ENCODE peak calls at places on chromosomes 16 and 17, in eight cellular contexts. J, H, D, P, R, V, A and F are unnamed samples. For H3K9me3, the result is how much of the 10 kb centered on the place peaks cover.

GRCh38 chr17:48593840-48594411 is 347 bp upstream of the HOXB5 start:
- DNase-seq in J (no peak), H (peak), D (no peak), P (peak), R (peak), V (peak), A (peak), F (peak)

GRCh38 chr16:22948603-22949368 is 134.8 kb downstream of the HS3ST2 start:
- DNase-seq in J (peak), H (peak), D (peak), P (peak), R (peak), V (peak), A (peak), F (peak)

GRCh38 chr17:78258323-78259229 is 27.1 kb downstream of the TMEM235 start:
- DNase-seq in J (no peak), H (no peak), D (no peak), P (peak), R (no peak), V (no peak), A (no peak), F (peak)

GRCh38 chr17:78884148-78884870 is 18.7 kb downstream of the CEP295NL start:
- DNase-seq in J (no peak), H (no peak), D (no peak), P (no peak), R (peak), V (no peak), A (no peak), F (no peak)

GRCh38 chr17:82012482-82013295 is 10.0 kb downstream of the CENPX start:
- DNase-seq in J (no peak), H (no peak), D (no peak), P (peak), R (no peak), V (no peak), A (no peak), F (no peak)

GRCh38 chr17:57211543-57211942 is 44.8 kb upstream of the MSI2 start:
- DNase-seq in J (no peak), H (no peak), D (no peak), P (no peak), R (no peak), V (no peak), A (no peak), F (no peak)

GRCh38 chr16:69626256-69626655 is 60.5 kb downstream of the NFAT5 start:
- DNase-seq in J (no peak), H (no peak), D (no peak), P (no peak), R (no peak), V (no peak), A (no peak), F (no peak)

GRCh38 chr16:4693956-4694663 is 748 bp downstream of the NUDT16L1 start:
- DNase-seq in J (no peak), H (no peak), D (no peak), P (peak), R (peak), V (peak), A (peak), F (peak)

GRCh38 chr17:35002876-35003551 is 22.7 kb downstream of the LIG3 start:
- DNase-seq in J (no peak), H (no peak), D (peak), P (no peak), R (no peak), V (no peak), A (no peak), F (no peak)

GRCh38 chr17:42133461-42134041 is 10.9 kb downstream of the HSPB9 start:
- DNase-seq in J (no peak), H (no peak), D (no peak), P (no peak), R (no peak), V (peak), A (no peak), F (no peak)

GRCh38 chr17:47967607-47968252 is 3.2 kb upstream of the CDK5RAP3 start:
- DNase-seq in J (peak), H (no peak), D (peak), P (no peak), R (no peak), V (peak), A (no peak), F (no peak)

GRCh38 chr17:61337247-61337812 is 62.3 kb upstream of the TBX2 start:
- DNase-seq in J (no peak), H (no peak), D (no peak), P (no peak), R (no peak), V (no peak), A (no peak), F (no peak)

GRCh38 chr17:273994-274832 is 78.4 kb downstream of the RPH3AL start:
- DNase-seq in J (no peak), H (no peak), D (no peak), P (peak), R (peak), V (no peak), A (peak), F (no peak)

GRCh38 chr16:2497116-2497630 is 16.6 kb upstream of the ATP6V0C start:
- DNase-seq in J (no peak), H (no peak), D (no peak), P (peak), R (peak), V (no peak), A (no peak), F (no peak)

GRCh38 chr16:53864819-53865491 is 161.0 kb downstream of the FTO start:
- DNase-seq in J (peak), H (no peak), D (peak), P (no peak), R (no peak), V (no peak), A (no peak), F (no peak)

GRCh38 chr16:51523400-51523799 is 372.3 kb upstream of the SALL1 start:
- DNase-seq in J (no peak), H (no peak), D (no peak), P (no peak), R (no peak), V (no peak), A (no peak), F (no peak)

GRCh38 chr16:22675745-22676540 is 138.0 kb upstream of the HS3ST2 start:
- DNase-seq in J (no peak), H (no peak), D (no peak), P (no peak), R (no peak), V (no peak), A (no peak), F (no peak)

GRCh38 chr17:81666092-81666341 is 388 bp downstream of the OXLD1 start:
- DNase-seq in J (no peak), H (no peak), D (no peak), P (no peak), R (no peak), V (no peak), A (peak), F (peak)

GRCh38 chr16:17295948-17296347 is 174.8 kb downstream of the XYLT1 start:
- DNase-seq in J (no peak), H (no peak), D (no peak), P (no peak), R (no peak), V (no peak), A (no peak), F (no peak)

GRCh38 chr16:27366687-27367462 is 35.1 kb upstream of the IL21R start:
- DNase-seq in J (no peak), H (no peak), D (no peak), P (peak), R (no peak), V (peak), A (no peak), F (no peak)

GRCh38 chr17:39197380-39198185 is at the start of gene CACNB1:
- DNase-seq in J (no peak), H (peak), D (peak), P (peak), R (peak), V (peak), A (peak), F (peak)

GRCh38 chr16:87681990-87682570 is 79.8 kb downstream of the JPH3 start:
- DNase-seq in J (no peak), H (no peak), D (no peak), P (no peak), R (no peak), V (no peak), A (no peak), F (no peak)

GRCh38 chr17:51154176-51154575 is 817 bp downstream of the NME1 start:
- DNase-seq in J (no peak), H (no peak), D (no peak), P (no peak), R (no peak), V (no peak), A (no peak), F (no peak)

GRCh38 chr17:81429813-81430510 is 34.7 kb downstream of the BAHCC1 start:
- DNase-seq in J (no peak), H (no peak), D (no peak), P (no peak), R (no peak), V (no peak), A (no peak), F (no peak)

GRCh38 chr16:2728034-2728433 is 8.0 kb upstream of the PRSS27 start:
- DNase-seq in J (no peak), H (no peak), D (no peak), P (no peak), R (no peak), V (no peak), A (no peak), F (no peak)

GRCh38 chr17:78689029-78689428 is 93.0 kb downstream of the CYTH1 start:
- DNase-seq in J (no peak), H (no peak), D (no peak), P (no peak), R (no peak), V (no peak), A (no peak), F (peak)

GRCh38 chr17:4738136-4739121 is 1.2 kb upstream of the ZMYND15 start:
- DNase-seq in J (peak), H (no peak), D (peak), P (no peak), R (no peak), V (peak), A (peak), F (no peak)

GRCh38 chr17:5769936-5770335 is 185.6 kb upstream of the NLRP1 start:
- DNase-seq in J (no peak), H (no peak), D (no peak), P (no peak), R (no peak), V (no peak), A (no peak), F (no peak)

GRCh38 chr16:5604770-5605169 is 507.2 kb upstream of the EEF2KMT start:
- DNase-seq in J (no peak), H (no peak), D (no peak), P (no peak), R (no peak), V (no peak), A (peak), F (no peak)

GRCh38 chr17:50268632-50269287 is 5.5 kb upstream of the TMEM92 start:
- DNase-seq in J (no peak), H (peak), D (peak), P (peak), R (peak), V (no peak), A (peak), F (no peak)

DNA sequence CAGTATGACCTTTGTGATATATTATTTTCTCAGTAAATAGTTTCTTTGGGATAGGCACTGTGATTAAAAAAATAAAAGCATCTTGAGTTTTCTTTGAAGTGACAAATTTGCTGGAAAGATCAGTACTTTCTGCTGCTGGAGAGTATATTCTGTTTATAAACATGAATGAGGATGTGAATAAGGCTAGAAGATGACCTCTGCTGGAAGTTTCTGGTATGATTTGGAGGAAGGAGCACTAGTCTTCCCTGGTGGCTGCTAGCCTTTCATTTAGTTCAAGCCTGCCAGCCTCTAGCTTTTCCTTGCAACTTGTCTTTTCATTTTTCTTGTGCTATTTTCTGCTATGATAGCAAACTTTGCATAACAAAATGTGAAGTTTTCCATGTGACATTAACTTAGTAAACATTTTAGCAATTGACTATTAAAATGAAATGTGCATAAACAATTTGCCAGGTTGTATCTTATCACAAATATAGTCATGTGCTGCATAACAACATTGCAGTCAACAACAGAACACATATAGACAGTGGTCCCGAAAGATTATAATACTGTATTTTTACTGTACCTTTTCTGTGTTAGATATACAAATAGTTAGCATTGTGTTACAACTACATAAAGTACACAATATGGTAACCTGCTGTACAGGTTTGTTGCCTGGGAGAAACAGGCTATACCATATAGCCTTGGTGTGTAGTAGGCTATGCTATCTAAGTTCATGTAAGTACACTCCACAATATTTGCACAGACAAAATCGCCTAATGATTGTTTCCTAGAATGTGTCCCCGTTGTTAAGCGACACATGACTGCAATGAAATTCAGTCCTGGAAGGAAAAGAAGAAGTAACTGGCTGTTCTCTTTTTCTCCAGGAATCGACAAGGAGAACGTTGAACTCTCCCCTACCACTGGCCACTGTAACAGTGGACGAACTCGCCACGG is 18.1 kb upstream of the RAB11FIP4 start:
- DNase-seq in J (no peak), H (no peak), D (no peak), P (no peak), R (peak), V (no peak), A (no peak), F (peak)
- H3K27ac ChIP-seq in J (no peak), H (no peak), D (no peak), P (no peak), R (no peak), V (no peak), A (no peak), F (no peak)

GRCh38 chr16:30005341-30006094 is 5.3 kb downstream of the DOC2A start:
- DNase-seq in J (no peak), H (no peak), D (no peak), P (no peak), R (peak), V (no peak), A (no peak), F (peak)
- H3K9me3 ChIP-seq in J (under half), H (under half), D (under half), P (under half), R (under half), V (under half), A (under half), F (under half)

GRCh38 chr17:74604748-74605147 is 12.7 kb upstream of the CD300LD start:
- DNase-seq in J (no peak), H (no peak), D (no peak), P (no peak), R (no peak), V (no peak), A (no peak), F (no peak)

GRCh38 chr17:74604200-74604599 is 12.1 kb upstream of the CD300LD start:
- DNase-seq in J (no peak), H (no peak), D (no peak), P (no peak), R (no peak), V (no peak), A (no peak), F (no peak)

GRCh38 chr17:74603746-74604145 is 11.7 kb upstream of the CD300LD start:
- DNase-seq in J (no peak), H (no peak), D (no peak), P (no peak), R (no peak), V (no peak), A (no peak), F (no peak)

GRCh38 chr17:74601944-74602572 is 10.0 kb upstream of the CD300LD start:
- DNase-seq in J (no peak), H (peak), D (no peak), P (no peak), R (peak), V (no peak), A (peak), F (no peak)

GRCh38 chr17:74603032-74603635 is 11.1 kb upstream of the CD300LD start:
- DNase-seq in J (no peak), H (no peak), D (no peak), P (no peak), R (no peak), V (no peak), A (no peak), F (no peak)
- H3K4me3 ChIP-seq in J (no peak), H (no peak), D (no peak), P (no peak), R (no peak), V (no peak), A (no peak), F (no peak)

GRCh38 chr16:56986361-56986760 is 3.0 kb upstream of the NLRC5 start:
- DNase-seq in J (no peak), H (no peak), D (no peak), P (no peak), R (no peak), V (no peak), A (no peak), F (no peak)

GRCh38 chr16:56985288-56985961 is 3.9 kb upstream of the NLRC5 start:
- DNase-seq in J (no peak), H (no peak), D (peak), P (no peak), R (peak), V (peak), A (peak), F (no peak)

GRCh38 chr16:56985962-56986360 is 3.4 kb upstream of the NLRC5 start:
- DNase-seq in J (no peak), H (no peak), D (no peak), P (no peak), R (no peak), V (no peak), A (no peak), F (no peak)

GRCh38 chr16:56983211-56983751 is 6.1 kb upstream of the NLRC5 start:
- DNase-seq in J (no peak), H (no peak), D (no peak), P (no peak), R (no peak), V (peak), A (peak), F (no peak)

DNA sequence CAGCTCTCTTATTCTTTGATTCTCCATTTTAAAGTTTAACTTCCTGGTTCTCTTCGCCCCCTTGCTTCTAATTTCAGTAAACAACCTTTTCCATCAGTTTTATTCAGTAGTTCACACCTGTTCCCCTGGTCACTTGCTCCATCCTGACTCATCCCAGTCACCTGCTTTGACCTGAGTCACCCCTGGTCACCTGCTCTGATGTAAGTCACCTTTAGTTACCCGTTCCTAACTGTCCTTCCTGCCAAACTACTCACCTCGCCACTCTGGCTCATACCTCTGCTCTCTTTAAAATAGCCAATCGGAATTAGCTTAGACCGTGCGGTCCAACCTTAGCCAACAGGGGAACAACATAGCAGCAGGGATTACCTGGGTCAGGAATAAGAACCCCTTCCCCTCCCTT is 4.7 kb upstream of the NLRC5 start:
- DNase-seq in J (no peak), H (no peak), D (peak), P (no peak), R (no peak), V (no peak), A (no peak), F (no peak)
- H3K27ac ChIP-seq in J (peak), H (no peak), D (peak), P (no peak), R (no peak), V (peak), A (peak), F (peak)

DNA sequence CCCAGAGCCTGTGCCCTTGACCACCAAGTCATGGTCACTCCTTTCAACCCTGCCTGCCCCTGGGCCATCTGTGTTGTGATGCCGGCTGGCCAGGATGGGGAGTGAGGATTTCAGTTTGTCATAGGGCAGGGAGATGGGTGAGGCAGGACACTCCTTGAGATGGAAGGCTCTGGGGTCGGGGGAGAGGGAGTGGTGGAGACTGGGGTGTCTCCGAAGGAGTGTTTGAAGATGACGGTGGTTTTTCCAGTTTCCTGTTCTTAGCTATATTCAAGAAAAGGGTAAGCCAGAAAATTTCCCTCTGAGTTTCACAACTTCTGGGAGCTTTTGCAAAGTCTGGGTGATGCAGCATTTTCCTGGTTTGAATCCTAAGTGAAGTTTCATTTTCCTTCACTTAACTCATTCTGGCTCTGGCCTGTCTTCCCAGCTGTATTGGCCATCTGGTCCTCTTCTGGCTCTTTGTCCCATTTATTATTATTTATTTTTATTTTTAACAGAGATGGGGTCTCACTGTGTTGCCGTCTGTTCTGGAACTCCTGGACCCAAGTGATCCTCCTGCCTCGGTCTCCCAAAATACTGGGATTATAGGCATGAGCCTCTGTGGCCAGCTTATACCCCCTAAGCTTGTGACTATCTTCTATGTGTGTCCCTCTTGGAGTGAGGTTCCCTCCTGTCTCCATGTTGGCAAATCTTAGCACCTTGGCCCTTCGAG is 27.7 kb downstream of the ABCC1 start:
- DNase-seq in J (no peak), H (no peak), D (no peak), P (no peak), R (peak), V (no peak), A (no peak), F (no peak)
- H3K9me3 ChIP-seq in J (under half), H (under half), D (under half), P (under half), R (under half), V (under half), A (under half), F (under half)